ENCODE peak calls at places on chromosomes 2 and 18, in four cellular contexts. R is RWPE1, Z is T47D, Y is ureter. T is an unnamed sample.
A peak's percentile ranks its signal among the peaks of the same experiment; 100 is the strongest.

GRCh38 chr2:26555246-26556133 is 77.6 kb upstream of the OTOF start:
- DNase-seq in Y (no peak), R (no peak), Z (peak; percentile 39), T (no peak)

GRCh38 chr18:62420151-62420512 is 95.0 kb downstream of the TNFRSF11A start:
- DNase-seq in R (no peak), Z (peak; percentile 15), Y (no peak), T (no peak)

GRCh38 chr2:205372141-205372540 is 310.2 kb upstream of the NRP2 start:
- DNase-seq in Y (no peak), Z (no peak), R (no peak), T (no peak)

GRCh38 chr2:26651458-26652155 is 10.4 kb upstream of the CIB4 start:
- DNase-seq in Y (peak; percentile 38), R (no peak), Z (no peak), T (no peak)

GRCh38 chr2:237998530-237998929 is 31.7 kb downstream of the UBE2F start:
- DNase-seq in Z (no peak), R (no peak), Y (no peak), T (no peak)

GRCh38 chr18:13180614-13181375 is 37.8 kb upstream of the LDLRAD4 start:
- DNase-seq in R (no peak), Y (no peak), Z (no peak), T (no peak)

GRCh38 chr2:767440-767839 is 90.2 kb upstream of the TMEM18 start:
- DNase-seq in Z (no peak), R (no peak), Y (no peak), T (no peak)

GRCh38 chr2:197079832-197080555 is 153.5 kb upstream of the PGAP1 start:
- DNase-seq in Y (no peak), R (no peak), Z (no peak), T (no peak)

GRCh38 chr2:132279344-132279743 is 117.6 kb upstream of the ANKRD30BL start:
- DNase-seq in Y (no peak), R (no peak), Z (no peak), T (no peak)

GRCh38 chr18:70296289-70296688 is 7.4 kb downstream of the SOCS6 start:
- DNase-seq in Z (no peak), Y (no peak), R (no peak), T (no peak)

GRCh38 chr18:31386683-31387082 is 10.1 kb downstream of the DSG4 start:
- DNase-seq in Y (no peak), R (no peak), Z (no peak), T (no peak)

GRCh38 chr2:69132960-69133590 is 120.1 kb downstream of the ANTXR1 start:
- DNase-seq in R (no peak), Y (no peak), Z (peak; percentile 5), T (no peak)

GRCh38 chr2:227180286-227180685 is 15.9 kb downstream of the COL4A3 start:
- DNase-seq in Z (no peak), R (no peak), Y (peak; percentile 44), T (no peak)

GRCh38 chr2:16080516-16080915 is 140.2 kb downstream of the MYCN start:
- DNase-seq in R (no peak), Y (no peak), Z (no peak), T (no peak)

GRCh38 chr2:31141513-31141912 is 3.3 kb upstream of the GALNT14 start:
- DNase-seq in Y (no peak), R (no peak), Z (no peak), T (no peak)

GRCh38 chr18:58402247-58402646 is 226.6 kb downstream of the ALPK2 start:
- DNase-seq in Z (peak; percentile 39), Y (no peak), R (no peak), T (no peak)